ENCODE peak calls at places on chromosomes 2 and 18, in four cellular contexts. One of them, this sample, is unnamed. For H3K9me3, the result is how much of the 10 kb centered on the place peaks cover.

GRCh38 chr2:101873543-101873942 is 118.2 kb upstream of the IL1R2 start:
- DNase-seq in heart left ventricle: no peak
- DNase-seq in transverse colon: no peak
- DNase-seq in effector memory CD4-positive, alpha-beta T cell: no peak
- DNase-seq in this sample: no peak

GRCh38 chr2:86017901-86018896 is 87.5 kb downstream of the POLR1A start:
- DNase-seq in effector memory CD4-positive, alpha-beta T cell: no peak
- DNase-seq in heart left ventricle: no peak
- DNase-seq in transverse colon: peak
- DNase-seq in this sample: peak

GRCh38 chr2:105593221-105593967 is 151.3 kb upstream of the NCK2 start:
- DNase-seq in transverse colon: no peak
- DNase-seq in effector memory CD4-positive, alpha-beta T cell: no peak
- DNase-seq in heart left ventricle: no peak
- DNase-seq in this sample: no peak

GRCh38 chr2:56449449-56449860 is 265.7 kb downstream of the CCDC85A start:
- DNase-seq in heart left ventricle: no peak
- DNase-seq in transverse colon: no peak
- DNase-seq in effector memory CD4-positive, alpha-beta T cell: no peak
- DNase-seq in this sample: no peak

GRCh38 chr18:9417081-9417841 is 58.1 kb upstream of the RALBP1 start:
- DNase-seq in transverse colon: no peak
- DNase-seq in effector memory CD4-positive, alpha-beta T cell: no peak
- DNase-seq in heart left ventricle: peak
- DNase-seq in this sample: no peak

GRCh38 chr18:28045880-28046279 is 131.1 kb downstream of the CDH2 start:
- DNase-seq in effector memory CD4-positive, alpha-beta T cell: no peak
- DNase-seq in transverse colon: no peak
- DNase-seq in heart left ventricle: no peak
- DNase-seq in this sample: no peak

GRCh38 chr2:65436825-65437221 is 4.4 kb upstream of the SPRED2 start:
- DNase-seq in transverse colon: no peak
- DNase-seq in heart left ventricle: no peak
- DNase-seq in effector memory CD4-positive, alpha-beta T cell: no peak
- DNase-seq in this sample: no peak

GRCh38 chr2:172081248-172082022 is 3.9 kb upstream of the DLX1 start:
- DNase-seq in transverse colon: no peak
- DNase-seq in heart left ventricle: no peak
- DNase-seq in effector memory CD4-positive, alpha-beta T cell: no peak
- DNase-seq in this sample: no peak

GRCh38 chr2:181615086-181615635 is 41.7 kb downstream of the CERKL start:
- DNase-seq in transverse colon: no peak
- DNase-seq in heart left ventricle: no peak
- DNase-seq in effector memory CD4-positive, alpha-beta T cell: no peak
- DNase-seq in this sample: no peak

GRCh38 chr2:85920810-85921545 is 32.2 kb upstream of the ST3GAL5 start:
- DNase-seq in transverse colon: no peak
- DNase-seq in heart left ventricle: peak
- DNase-seq in effector memory CD4-positive, alpha-beta T cell: no peak
- DNase-seq in this sample: no peak

GRCh38 chr2:29115797-29116781 is 874 bp downstream of the CLIP4 start:
- DNase-seq in heart left ventricle: peak
- DNase-seq in transverse colon: peak
- DNase-seq in effector memory CD4-positive, alpha-beta T cell: peak
- DNase-seq in this sample: peak

GRCh38 chr2:12202702-12203101 is 456.3 kb downstream of the LPIN1 start:
- DNase-seq in effector memory CD4-positive, alpha-beta T cell: no peak
- DNase-seq in heart left ventricle: peak
- DNase-seq in transverse colon: no peak
- DNase-seq in this sample: no peak

GRCh38 chr2:75571730-75572430 is 11.1 kb upstream of the EVA1A start:
- DNase-seq in heart left ventricle: no peak
- DNase-seq in effector memory CD4-positive, alpha-beta T cell: no peak
- DNase-seq in transverse colon: no peak
- DNase-seq in this sample: no peak

GRCh38 chr2:2763351-2763997 is 432.4 kb upstream of the MYT1L start:
- DNase-seq in transverse colon: no peak
- DNase-seq in effector memory CD4-positive, alpha-beta T cell: no peak
- DNase-seq in heart left ventricle: no peak
- DNase-seq in this sample: no peak

GRCh38 chr2:207491086-207491485 is 38.7 kb upstream of the CREB1 start:
- DNase-seq in heart left ventricle: no peak
- DNase-seq in transverse colon: no peak
- DNase-seq in effector memory CD4-positive, alpha-beta T cell: no peak
- DNase-seq in this sample: no peak
- H3K9me3 ChIP-seq in heart left ventricle: under half
- H3K9me3 ChIP-seq in transverse colon: under half
- H3K9me3 ChIP-seq in effector memory CD4-positive, alpha-beta T cell: under half
- H3K9me3 ChIP-seq in this sample: under half

GRCh38 chr2:196653843-196654242 is 14.3 kb downstream of the CCDC150 start:
- DNase-seq in transverse colon: no peak
- DNase-seq in effector memory CD4-positive, alpha-beta T cell: no peak
- DNase-seq in heart left ventricle: no peak
- DNase-seq in this sample: no peak

GRCh38 chr2:196657332-196657731 is 17.8 kb downstream of the CCDC150 start:
- DNase-seq in effector memory CD4-positive, alpha-beta T cell: no peak
- DNase-seq in heart left ventricle: no peak
- DNase-seq in transverse colon: no peak
- DNase-seq in this sample: no peak

GRCh38 chr2:196649202-196649601 is 9.7 kb downstream of the CCDC150 start:
- DNase-seq in heart left ventricle: no peak
- DNase-seq in transverse colon: no peak
- DNase-seq in effector memory CD4-positive, alpha-beta T cell: no peak
- DNase-seq in this sample: no peak

GRCh38 chr2:196651387-196652094 is 12.0 kb downstream of the CCDC150 start:
- DNase-seq in effector memory CD4-positive, alpha-beta T cell: no peak
- DNase-seq in transverse colon: no peak
- DNase-seq in heart left ventricle: no peak
- DNase-seq in this sample: no peak

GRCh38 chr2:196652869-196653268 is 13.4 kb downstream of the CCDC150 start:
- DNase-seq in heart left ventricle: no peak
- DNase-seq in effector memory CD4-positive, alpha-beta T cell: no peak
- DNase-seq in transverse colon: no peak
- DNase-seq in this sample: no peak
- H3K9me3 ChIP-seq in heart left ventricle: under half
- H3K9me3 ChIP-seq in effector memory CD4-positive, alpha-beta T cell: under half
- H3K9me3 ChIP-seq in transverse colon: under half
- H3K9me3 ChIP-seq in this sample: under half

DNA sequence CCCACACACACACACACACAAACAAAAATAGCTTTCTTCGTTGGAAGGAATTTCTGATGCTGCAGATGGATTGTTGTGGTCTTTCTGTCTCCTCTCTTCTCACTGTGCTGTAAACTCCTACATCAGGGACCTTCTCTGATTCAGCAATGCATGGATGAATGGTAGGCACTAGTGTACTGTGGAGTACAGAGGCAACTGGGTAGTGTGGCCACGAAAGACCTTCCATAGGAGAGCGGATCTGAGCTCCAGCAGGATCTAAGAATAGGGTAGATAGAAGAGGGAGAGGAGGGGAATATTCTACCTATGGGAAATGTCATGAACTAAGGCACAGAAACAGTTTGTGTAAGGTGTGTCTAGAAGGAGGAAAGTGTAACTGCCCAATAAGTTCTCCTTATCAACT is 266.8 kb downstream of the MYCN start:
- DNase-seq in transverse colon: no peak
- DNase-seq in effector memory CD4-positive, alpha-beta T cell: no peak
- DNase-seq in heart left ventricle: no peak
- DNase-seq in this sample: no peak
- H3K9me3 ChIP-seq in transverse colon: under half
- H3K9me3 ChIP-seq in effector memory CD4-positive, alpha-beta T cell: under half
- H3K9me3 ChIP-seq in heart left ventricle: under half
- H3K9me3 ChIP-seq in this sample: under half

GRCh38 chr2:16106619-16107018 is 166.3 kb downstream of the MYCN start:
- DNase-seq in transverse colon: no peak
- DNase-seq in heart left ventricle: no peak
- DNase-seq in effector memory CD4-positive, alpha-beta T cell: no peak
- DNase-seq in this sample: no peak
- H3K9me3 ChIP-seq in transverse colon: under half
- H3K9me3 ChIP-seq in heart left ventricle: under half
- H3K9me3 ChIP-seq in effector memory CD4-positive, alpha-beta T cell: under half
- H3K9me3 ChIP-seq in this sample: under half

GRCh38 chr2:67180841-67181240 is 216.3 kb upstream of the ETAA1 start:
- DNase-seq in effector memory CD4-positive, alpha-beta T cell: no peak
- DNase-seq in heart left ventricle: no peak
- DNase-seq in transverse colon: no peak
- DNase-seq in this sample: no peak
- H3K9me3 ChIP-seq in effector memory CD4-positive, alpha-beta T cell: under half
- H3K9me3 ChIP-seq in heart left ventricle: under half
- H3K9me3 ChIP-seq in transverse colon: under half
- H3K9me3 ChIP-seq in this sample: under half

DNA sequence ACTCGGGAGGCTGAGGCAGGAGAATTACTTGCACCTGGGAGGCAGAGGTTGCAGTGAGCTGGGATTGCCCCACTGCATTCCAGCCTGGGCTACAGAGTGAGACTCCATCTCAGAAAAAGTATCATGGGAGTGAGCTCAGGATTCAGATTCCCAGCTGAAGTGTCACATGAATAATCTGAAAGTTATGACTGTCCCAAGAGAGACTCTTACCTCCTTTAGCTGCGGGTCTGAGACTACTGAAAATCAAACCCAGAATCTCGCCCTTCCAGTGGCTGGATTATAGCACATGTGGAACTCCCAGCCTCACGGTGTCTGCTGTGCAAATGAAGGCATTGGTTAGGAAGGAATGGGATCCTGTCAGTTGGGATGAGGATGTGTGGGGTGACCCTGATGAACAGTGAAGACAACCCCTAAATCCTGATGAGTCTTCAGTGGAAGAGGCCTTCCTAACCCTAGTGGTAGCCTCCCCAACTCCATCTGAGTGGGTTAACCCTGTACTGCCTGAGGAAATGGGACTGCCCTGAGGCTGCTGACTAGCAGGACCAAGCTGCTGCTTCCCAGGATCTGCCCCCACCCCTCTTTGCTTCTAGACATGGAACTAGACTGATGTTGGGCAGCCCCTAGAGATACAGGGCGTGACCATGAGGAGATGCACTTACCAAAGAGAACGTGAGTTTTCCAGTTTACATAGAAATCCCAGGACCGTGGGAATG is 16.5 kb downstream of the BOK start:
- DNase-seq in heart left ventricle: no peak
- DNase-seq in effector memory CD4-positive, alpha-beta T cell: no peak
- DNase-seq in transverse colon: no peak
- DNase-seq in this sample: peak
- H3K9me3 ChIP-seq in heart left ventricle: under half
- H3K9me3 ChIP-seq in effector memory CD4-positive, alpha-beta T cell: under half
- H3K9me3 ChIP-seq in transverse colon: under half
- H3K9me3 ChIP-seq in this sample: under half

This sample was measured in upper lobe of right lung.